ENCODE peak calls at places on chromosomes 11 and 22, in four cellular contexts. One of them, this sample, is unnamed.

GRCh38 chr11:28887681-28888080 is 779.5 kb downstream of the METTL15 start:
- DNase-seq in non-pigmented ciliary epithelial cell: no peak
- DNase-seq in activated CD4-positive, alpha-beta T cell treated with anti-CD3 and anti-CD28 coated beads, Interleukin-2, amount 50 U/mL, for 1 hour: no peak
- DNase-seq in astrocyte of the hippocampus: no peak
- DNase-seq in this sample: no peak

GRCh38 chr11:10381730-10382129 is 73.3 kb upstream of the AMPD3 start:
- DNase-seq in non-pigmented ciliary epithelial cell: no peak
- DNase-seq in astrocyte of the hippocampus: no peak
- DNase-seq in activated CD4-positive, alpha-beta T cell treated with anti-CD3 and anti-CD28 coated beads, Interleukin-2, amount 50 U/mL, for 1 hour: no peak
- DNase-seq in this sample: no peak

GRCh38 chr11:69368119-69368880 is 74.3 kb downstream of the MYEOV start:
- DNase-seq in activated CD4-positive, alpha-beta T cell treated with anti-CD3 and anti-CD28 coated beads, Interleukin-2, amount 50 U/mL, for 1 hour: no peak
- DNase-seq in astrocyte of the hippocampus: no peak
- DNase-seq in non-pigmented ciliary epithelial cell: no peak
- DNase-seq in this sample: no peak

GRCh38 chr22:36881504-36882245 is 20.9 kb downstream of the NCF4 start:
- DNase-seq in activated CD4-positive, alpha-beta T cell treated with anti-CD3 and anti-CD28 coated beads, Interleukin-2, amount 50 U/mL, for 1 hour: no peak
- DNase-seq in astrocyte of the hippocampus: no peak
- DNase-seq in non-pigmented ciliary epithelial cell: no peak
- DNase-seq in this sample: no peak

GRCh38 chr11:95835768-95836488 is 45.6 kb downstream of the CEP57 start:
- DNase-seq in activated CD4-positive, alpha-beta T cell treated with anti-CD3 and anti-CD28 coated beads, Interleukin-2, amount 50 U/mL, for 1 hour: peak
- DNase-seq in astrocyte of the hippocampus: peak
- DNase-seq in non-pigmented ciliary epithelial cell: peak
- DNase-seq in this sample: peak

GRCh38 chr11:75966546-75967287 is 151.7 kb downstream of the UVRAG start:
- DNase-seq in astrocyte of the hippocampus: peak
- DNase-seq in activated CD4-positive, alpha-beta T cell treated with anti-CD3 and anti-CD28 coated beads, Interleukin-2, amount 50 U/mL, for 1 hour: no peak
- DNase-seq in non-pigmented ciliary epithelial cell: no peak
- DNase-seq in this sample: peak

GRCh38 chr11:74449369-74449931 is 17.9 kb downstream of the KCNE3 start:
- DNase-seq in astrocyte of the hippocampus: peak
- DNase-seq in activated CD4-positive, alpha-beta T cell treated with anti-CD3 and anti-CD28 coated beads, Interleukin-2, amount 50 U/mL, for 1 hour: peak
- DNase-seq in non-pigmented ciliary epithelial cell: peak
- DNase-seq in this sample: peak

GRCh38 chr11:12174145-12175143 is 64.1 kb downstream of the MICAL2 start:
- DNase-seq in non-pigmented ciliary epithelial cell: no peak
- DNase-seq in activated CD4-positive, alpha-beta T cell treated with anti-CD3 and anti-CD28 coated beads, Interleukin-2, amount 50 U/mL, for 1 hour: no peak
- DNase-seq in astrocyte of the hippocampus: no peak
- DNase-seq in this sample: no peak

GRCh38 chr22:45335021-45335818 is 25.5 kb downstream of the FAM118A start:
- DNase-seq in non-pigmented ciliary epithelial cell: no peak
- DNase-seq in activated CD4-positive, alpha-beta T cell treated with anti-CD3 and anti-CD28 coated beads, Interleukin-2, amount 50 U/mL, for 1 hour: no peak
- DNase-seq in astrocyte of the hippocampus: peak
- DNase-seq in this sample: no peak

GRCh38 chr11:96338910-96339703 is 3.9 kb downstream of the MAML2 start:
- DNase-seq in astrocyte of the hippocampus: peak
- DNase-seq in non-pigmented ciliary epithelial cell: no peak
- DNase-seq in activated CD4-positive, alpha-beta T cell treated with anti-CD3 and anti-CD28 coated beads, Interleukin-2, amount 50 U/mL, for 1 hour: peak
- DNase-seq in this sample: no peak

GRCh38 chr11:16179668-16180067 is 176.7 kb downstream of the SOX6 start:
- DNase-seq in activated CD4-positive, alpha-beta T cell treated with anti-CD3 and anti-CD28 coated beads, Interleukin-2, amount 50 U/mL, for 1 hour: no peak
- DNase-seq in astrocyte of the hippocampus: no peak
- DNase-seq in non-pigmented ciliary epithelial cell: no peak
- DNase-seq in this sample: no peak

This sample was measured in HS-27A.